ENCODE peak calls at places on chromosomes 7 and 10, in ten cellular contexts. T is lung, M is AG04450, P is GM23338, D is upper lobe of right lung, I is astrocyte, Y is cardiac muscle cell, A is PC-3, O is brain microvascular endothelial cell, H is spleen. E is an unnamed sample.
A peak's percentile ranks its signal among the peaks of the same experiment; 100 is the strongest.

GRCh38 chr7:158292948-158293347 is 294.7 kb downstream of the PTPRN2 start:
- DNase-seq in I (no peak), M (no peak), P (no peak), D (no peak), T (no peak), Y (no peak), H (no peak), A (peak; percentile 61), O (no peak), E (no peak)

GRCh38 chr7:28239823-28240204 is 59.2 kb upstream of the JAZF1 start:
- DNase-seq in A (no peak), M (no peak), P (no peak), D (no peak), Y (peak; percentile 10), T (no peak), O (no peak), H (no peak), I (no peak), E (no peak)

GRCh38 chr7:102393467-102393866 is 2.7 kb upstream of the PRKRIP1 start:
- DNase-seq in Y (no peak), A (peak; percentile 12), H (no peak), P (no peak), I (peak; percentile 59), M (no peak), O (no peak), T (no peak), D (no peak), E (no peak)

GRCh38 chr10:32938554-32939061 is 19.4 kb downstream of the ITGB1 start:
- DNase-seq in T (no peak), D (no peak), H (peak; percentile 73), I (no peak), A (no peak), Y (peak; percentile 33), O (no peak), P (peak; percentile 40), M (no peak), E (no peak)

GRCh38 chr10:69486922-69487730 is 35.9 kb downstream of the TSPAN15 start:
- DNase-seq in D (no peak), I (no peak), P (no peak), M (no peak), O (no peak), T (no peak), A (no peak), Y (no peak), H (peak; percentile 49), E (no peak)

GRCh38 chr7:151558575-151558974 is 38.9 kb upstream of the RHEB start:
- DNase-seq in O (peak; percentile 82), M (peak; percentile 74), A (no peak), I (peak; percentile 62), H (no peak), Y (peak; percentile 40), D (no peak), T (no peak), P (no peak), E (no peak)

GRCh38 chr7:142391191-142391992 is 133.5 kb upstream of the PRSS58 start:
- DNase-seq in M (no peak), H (no peak), T (no peak), D (no peak), O (peak; percentile 12), A (peak; percentile 49), Y (peak; percentile 29), P (peak; percentile 84), I (no peak), E (no peak)

GRCh38 chr10:26503911-26504310 is 65.8 kb downstream of the APBB1IP start:
- DNase-seq in O (no peak), H (no peak), P (peak; percentile 66), I (no peak), M (no peak), T (no peak), A (no peak), Y (no peak), D (no peak), E (no peak)

GRCh38 chr10:121753726-121754476 is 155.7 kb upstream of the FGFR2 start:
- DNase-seq in M (no peak), Y (peak; percentile 72), D (no peak), A (peak; percentile 88), H (no peak), I (peak; percentile 82), P (peak; percentile 43), T (no peak), O (peak; percentile 66), E (no peak)

GRCh38 chr10:133257489-133258065 is 19.1 kb downstream of the ADAM8 start:
- DNase-seq in M (no peak), H (peak; percentile 92), T (peak; percentile 80), A (peak; percentile 70), Y (peak; percentile 50), P (peak; percentile 82), I (peak; percentile 18), D (peak; percentile 91), O (no peak), E (no peak)

GRCh38 chr10:13201132-13201531 is 33.0 kb downstream of the UCMA start:
- DNase-seq in T (no peak), I (peak; percentile 64), Y (no peak), H (no peak), A (peak; percentile 1), M (peak; percentile 16), D (no peak), O (peak; percentile 21), P (no peak), E (no peak)

GRCh38 chr10:31808258-31809218 is 120.1 kb downstream of the ARHGAP12 start:
- DNase-seq in P (peak; percentile 47), H (no peak), T (no peak), D (no peak), O (peak; percentile 27), A (peak; percentile 59), M (peak; percentile 48), Y (peak; percentile 88), I (peak; percentile 59), E (no peak)

GRCh38 chr10:126836009-126836408 is 69.2 kb upstream of the DOCK1 start:
- DNase-seq in M (no peak), D (no peak), O (no peak), P (no peak), Y (no peak), A (no peak), I (no peak), H (no peak), T (no peak), E (no peak)

DNA sequence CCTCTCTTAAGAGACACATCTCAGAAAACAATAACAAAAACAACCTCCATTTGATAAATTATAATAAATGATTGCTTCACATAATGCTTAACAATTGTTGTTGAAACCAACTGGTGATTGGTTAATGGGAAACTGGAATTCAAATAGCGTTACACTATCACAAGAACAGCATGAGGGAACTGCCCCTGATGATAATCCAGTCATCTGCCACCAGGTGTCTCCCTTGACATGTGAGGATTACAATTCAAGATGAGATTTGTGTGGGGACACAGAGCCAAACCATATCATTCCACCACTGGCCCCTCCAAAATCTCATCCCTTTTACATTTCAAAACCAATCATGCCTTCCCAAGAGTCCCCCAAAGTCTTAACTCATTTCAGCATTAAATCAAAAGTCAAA is 375.9 kb downstream of the BMPER start:
- DNase-seq in Y (no peak), M (no peak), T (no peak), D (no peak), O (no peak), H (no peak), P (peak; percentile 24), A (no peak), I (no peak), E (no peak)
- TF ChIP-seq CTCF in Y (no peak), M (no peak), T (no peak), D (no peak), O (peak; percentile 15), H (no peak), P (peak; percentile 48), A (no peak), I (no peak), E (no peak)

GRCh38 chr10:57628592-57629284 is 639.0 kb downstream of the IPMK start:
- DNase-seq in A (no peak), M (no peak), H (no peak), P (peak; percentile 19), T (no peak), Y (no peak), O (no peak), I (no peak), D (no peak), E (no peak)
- H3K27ac ChIP-seq in A (no peak overlapping the region), M (no peak overlapping the region), H (no peak overlapping the region), P (peak overlapping the region; percentile 78), T (no peak overlapping the region), Y (no peak overlapping the region), O (no peak overlapping the region), I (no peak overlapping the region), D (no peak overlapping the region), E (no peak overlapping the region)

GRCh38 chr10:96333091-96333490 is 25.7 kb downstream of the OPALIN start:
- DNase-seq in T (no peak), M (no peak), H (no peak), Y (no peak), I (no peak), D (no peak), A (no peak), P (no peak), O (no peak), E (no peak)
- H3K4me3 ChIP-seq in T (no peak overlapping the region), M (no peak overlapping the region), H (no peak overlapping the region), Y (no peak overlapping the region), I (no peak overlapping the region), D (no peak overlapping the region), A (no peak overlapping the region), P (no peak overlapping the region), O (no peak overlapping the region), E (no peak overlapping the region)

GRCh38 chr10:35778344-35778743 is 136.2 kb upstream of the FZD8 start:
- DNase-seq in M (no peak), T (no peak), I (no peak), A (no peak), Y (peak; percentile 21), H (no peak), D (no peak), P (no peak), O (no peak), E (no peak)

GRCh38 chr10:35783305-35783838 is 141.3 kb upstream of the FZD8 start:
- DNase-seq in D (no peak), H (no peak), O (no peak), P (no peak), A (peak; percentile 99), T (no peak), I (peak; percentile 43), Y (no peak), M (no peak), E (no peak)

GRCh38 chr10:35784751-35785150 is 142.7 kb upstream of the FZD8 start:
- DNase-seq in I (no peak), H (no peak), A (peak; percentile 41), Y (no peak), O (no peak), T (no peak), P (no peak), M (no peak), D (no peak), E (no peak)

GRCh38 chr10:35781643-35782035 is 139.5 kb upstream of the FZD8 start:
- DNase-seq in D (no peak), I (no peak), A (peak; percentile 72), T (no peak), Y (peak; percentile 25), M (no peak), H (no peak), P (peak; percentile 81), O (no peak), E (no peak)

DNA sequence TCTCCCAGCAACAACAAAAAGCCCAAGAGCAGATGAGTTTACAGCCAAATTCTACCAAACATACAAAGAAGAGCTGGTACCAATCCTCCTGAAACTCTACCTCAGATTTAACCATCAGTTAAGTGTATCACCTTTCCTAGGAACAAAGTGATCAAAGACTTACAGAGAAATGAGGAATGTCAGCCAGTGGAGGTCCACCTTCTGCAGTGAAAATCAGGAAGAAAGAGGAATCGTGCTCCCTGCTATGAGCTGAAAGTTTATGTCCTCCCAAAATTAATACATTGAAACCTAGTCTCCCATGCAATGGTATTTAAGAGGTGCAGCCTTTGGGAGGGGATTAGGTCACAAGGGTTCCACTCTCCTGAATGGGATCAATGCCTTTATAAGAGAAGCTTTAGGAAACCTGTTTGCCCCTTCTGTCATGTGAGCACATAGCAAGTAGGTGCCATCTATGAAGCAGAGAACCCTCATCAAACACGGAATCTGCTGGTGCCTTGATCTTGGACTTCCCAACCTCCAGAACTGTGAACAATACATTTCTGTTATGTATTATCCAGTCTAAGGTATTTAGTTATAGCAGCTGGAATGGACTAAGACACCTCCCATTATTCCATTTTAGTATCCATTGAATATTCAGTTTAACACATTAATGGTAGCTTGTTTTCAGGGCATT is 139.0 kb upstream of the FZD8 start:
- DNase-seq in T (no peak), I (no peak), A (peak; percentile 82), M (no peak), P (no peak), H (no peak), Y (peak; percentile 13), D (no peak), O (no peak), E (no peak)
- TF ChIP-seq CTCF in T (no peak), I (no peak), A (peak; percentile 87), M (no peak), P (no peak), H (no peak), Y (peak; percentile 3), D (peak; percentile 10), O (peak; percentile 37), E (no peak)